ENCODE peak calls at places on chromosomes 16 and 17, in four cellular contexts. F is A549, Z is HepG2, X is GM12878. A is an unnamed sample.

GRCh38 chr17:50634123-50634914 is at the start of gene ABCC3:
- DNase-seq in F (peak; percentile 87), Z (peak; percentile 56), X (no peak), A (no peak)

GRCh38 chr16:85284138-85284897 is 172.0 kb upstream of the CIBAR2 start:
- DNase-seq in F (no peak), Z (no peak), X (no peak), A (no peak)

GRCh38 chr16:46986896-46987295 is 13.4 kb upstream of the DNAJA2 start:
- DNase-seq in F (no peak), Z (no peak), X (no peak), A (no peak)

GRCh38 chr17:35255316-35255715 is 12.4 kb downstream of the SLFN5 start:
- DNase-seq in F (no peak), Z (no peak), X (no peak), A (no peak)

GRCh38 chr16:17211797-17212196 is 259.0 kb downstream of the XYLT1 start:
- DNase-seq in F (no peak), Z (peak; percentile 34), X (no peak), A (peak; percentile 18)

GRCh38 chr17:80795737-80796136 is 195.9 kb upstream of the CHMP6 start:
- DNase-seq in F (no peak), Z (no peak), X (no peak), A (no peak)

GRCh38 chr16:17171250-17172143 is 299.3 kb downstream of the XYLT1 start:
- DNase-seq in F (no peak), Z (peak; percentile 30), X (no peak), A (no peak)

GRCh38 chr16:57998484-57998883 is 2.0 kb downstream of the ZNF319 start:
- DNase-seq in F (no peak), Z (no peak), X (no peak), A (no peak)

GRCh38 chr17:81049973-81050551 is 15.1 kb downstream of the BAIAP2 start:
- DNase-seq in F (no peak), Z (no peak), X (peak; percentile 21), A (no peak)

GRCh38 chr16:86490859-86491642 is 19.3 kb upstream of the FOXF1 start:
- DNase-seq in F (no peak), Z (no peak), X (no peak), A (no peak)

GRCh38 chr16:57803413-57803990 is 1.2 kb upstream of the KIFC3 start:
- DNase-seq in F (no peak), Z (no peak), X (no peak), A (peak; percentile 68)

GRCh38 chr16:85395207-85395912 is 217.8 kb upstream of the GSE1 start:
- DNase-seq in F (peak; percentile 86), Z (peak; percentile 37), X (peak; percentile 24), A (peak; percentile 80)

GRCh38 chr17:10119203-10120112 is 78.9 kb downstream of the GAS7 start:
- DNase-seq in F (no peak), Z (no peak), X (peak; percentile 37), A (no peak)

GRCh38 chr17:79937981-79938695 is 97.5 kb downstream of the TBC1D16 start:
- DNase-seq in F (no peak), Z (no peak), X (no peak), A (no peak)

GRCh38 chr16:35689764-35690163 is 2230.4 kb downstream of the TP53TG3F start:
- DNase-seq in F (no peak), Z (no peak), X (no peak), A (no peak)

GRCh38 chr17:77737442-77738265 is 220.8 kb upstream of the TNRC6C start:
- DNase-seq in F (no peak), Z (no peak), X (no peak), A (no peak)

GRCh38 chr16:85767569-85767968 is 16.7 kb upstream of the C16orf74 start:
- DNase-seq in F (peak; percentile 96), Z (no peak), X (no peak), A (no peak)

GRCh38 chr16:6446370-6446769 is 886.3 kb upstream of the RBFOX1 start:
- DNase-seq in F (no peak), Z (no peak), X (no peak), A (no peak)

GRCh38 chr16:3674513-3675295 is 20.2 kb downstream of the DNASE1 start:
- DNase-seq in F (no peak), Z (no peak), X (no peak), A (no peak)

GRCh38 chr16:51538707-51539604 is 387.9 kb upstream of the SALL1 start:
- DNase-seq in F (peak; percentile 88), Z (peak; percentile 72), X (no peak), A (no peak)

GRCh38 chr17:951388-952132 is 28.0 kb downstream of the NXN start:
- DNase-seq in F (peak; percentile 90), Z (peak; percentile 78), X (no peak), A (no peak)

GRCh38 chr17:949623-950338 is 29.8 kb downstream of the NXN start:
- DNase-seq in F (no peak), Z (no peak), X (no peak), A (no peak)

GRCh38 chr17:946510-947236 is 32.9 kb downstream of the NXN start:
- DNase-seq in F (no peak), Z (no peak), X (no peak), A (no peak)

GRCh38 chr17:945672-946071 is 33.9 kb downstream of the NXN start:
- DNase-seq in F (no peak), Z (no peak), X (no peak), A (no peak)

GRCh38 chr17:948284-948852 is 31.2 kb downstream of the NXN start:
- DNase-seq in F (no peak), Z (no peak), X (no peak), A (no peak)
- TF ChIP-seq POLR2AphosphoS2 in F (no peak), Z (no peak), X (no peak), A (no peak)

GRCh38 chr17:18950944-18951905 is 740 bp upstream of the SLC5A10 start:
- DNase-seq in F (no peak), Z (no peak), X (no peak), A (no peak)
- TF ChIP-seq POLR2AphosphoS2 in F (no peak), Z (no peak), X (no peak), A (no peak)

DNA sequence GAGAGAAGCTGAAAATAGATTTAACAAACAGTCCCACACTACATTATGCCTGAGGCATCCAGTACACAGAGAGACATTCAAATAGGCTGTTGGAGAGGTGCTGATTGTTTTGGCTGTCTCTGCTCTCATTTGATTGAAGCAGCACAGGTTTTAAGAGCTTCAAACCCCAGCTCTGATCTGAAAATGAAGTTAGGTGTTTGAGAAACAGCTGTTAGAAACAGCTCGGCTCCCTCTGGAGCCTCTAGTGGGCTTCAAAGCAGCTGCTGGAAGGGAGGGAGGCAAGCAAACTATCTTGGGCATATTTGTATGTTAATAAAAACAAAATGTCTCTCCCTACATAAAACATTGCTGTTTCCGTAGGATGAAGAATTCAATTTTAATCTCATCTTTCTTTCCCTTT is 607.3 kb upstream of the GOT2 start:
- DNase-seq in F (no peak), Z (no peak), X (no peak), A (no peak)
- TF ChIP-seq POLR2AphosphoS2 in F (no peak), Z (no peak), X (no peak), A (no peak)

GRCh38 chr17:7854851-7855642 is at the start of gene TMEM88:
- DNase-seq in F (no peak), Z (no peak), X (no peak), A (no peak)
- TF ChIP-seq POLR2AphosphoS2 in F (peak; percentile 87), Z (no peak), X (no peak), A (no peak)

GRCh38 chr17:3034578-3034920 is 28.9 kb downstream of the OR1D5 start:
- DNase-seq in F (no peak), Z (no peak), X (no peak), A (no peak)

GRCh38 chr17:3033741-3034577 is 29.4 kb downstream of the OR1D5 start:
- DNase-seq in F (no peak), Z (no peak), X (no peak), A (no peak)

GRCh38 chr17:3033248-3033640 is 30.2 kb downstream of the OR1D5 start:
- DNase-seq in F (no peak), Z (no peak), X (no peak), A (no peak)

GRCh38 chr17:3030096-3030495 is 33.3 kb downstream of the OR1D5 start:
- DNase-seq in F (no peak), Z (no peak), X (no peak), A (no peak)

DNA sequence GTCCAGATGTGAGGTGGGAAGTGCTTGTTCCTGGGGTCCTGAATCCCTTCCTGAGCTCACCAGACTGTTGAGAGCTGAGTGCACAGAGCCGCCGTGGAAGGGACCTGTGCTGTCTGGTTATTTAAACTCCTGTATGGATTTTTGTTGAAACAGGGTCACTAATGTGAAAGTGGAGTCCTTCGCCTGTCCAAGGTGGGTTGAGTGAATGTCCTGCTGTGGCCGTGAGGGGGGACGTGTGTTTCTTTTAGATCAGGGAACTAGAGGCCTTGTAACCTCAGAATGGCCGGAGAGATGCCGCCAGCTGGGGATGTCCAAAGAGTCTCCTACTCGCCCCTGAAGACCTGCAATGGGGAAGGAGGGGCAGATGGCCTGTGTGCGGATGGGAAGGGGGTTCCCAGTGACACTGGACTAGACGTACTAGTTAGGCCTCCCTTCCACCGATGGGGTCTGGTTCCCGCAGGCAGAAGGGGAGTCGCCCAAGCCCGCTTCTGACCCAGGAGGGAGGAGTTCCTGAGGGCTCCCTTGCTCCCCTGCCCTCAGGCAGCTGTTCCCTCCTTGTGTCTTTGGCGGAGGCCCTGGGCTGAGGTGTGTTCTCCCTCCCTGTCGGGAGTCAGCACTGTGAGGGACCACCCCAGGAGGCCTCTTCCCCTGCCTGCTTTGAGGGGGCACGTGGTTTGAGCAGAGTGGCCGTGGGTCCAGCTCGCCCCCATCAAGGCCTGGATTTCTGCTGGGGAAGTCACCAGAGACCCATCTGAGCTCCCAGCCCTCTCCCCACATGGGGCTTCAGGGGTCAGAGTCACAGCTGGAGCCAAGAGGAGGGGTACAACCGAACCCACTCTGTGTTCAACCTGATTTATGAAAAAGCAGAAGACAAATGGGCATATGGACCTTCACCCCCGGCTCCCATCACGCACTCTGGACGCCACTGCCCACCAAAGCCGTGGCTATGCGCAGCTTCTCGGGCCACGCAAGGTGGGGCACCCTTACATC is 30.9 kb downstream of the OR1D5 start:
- DNase-seq in F (no peak), Z (no peak), X (no peak), A (no peak)
- TF ChIP-seq POLR2AphosphoS2 in F (no peak), Z (no peak), X (no peak), A (no peak)

GRCh38 chr17:72982680-72983079 is 109.8 kb downstream of the SLC39A11 start:
- DNase-seq in F (no peak), Z (peak; percentile 39), X (no peak), A (no peak)
- TF ChIP-seq POLR2AphosphoS2 in F (no peak), Z (no peak), X (no peak), A (no peak)

DNA sequence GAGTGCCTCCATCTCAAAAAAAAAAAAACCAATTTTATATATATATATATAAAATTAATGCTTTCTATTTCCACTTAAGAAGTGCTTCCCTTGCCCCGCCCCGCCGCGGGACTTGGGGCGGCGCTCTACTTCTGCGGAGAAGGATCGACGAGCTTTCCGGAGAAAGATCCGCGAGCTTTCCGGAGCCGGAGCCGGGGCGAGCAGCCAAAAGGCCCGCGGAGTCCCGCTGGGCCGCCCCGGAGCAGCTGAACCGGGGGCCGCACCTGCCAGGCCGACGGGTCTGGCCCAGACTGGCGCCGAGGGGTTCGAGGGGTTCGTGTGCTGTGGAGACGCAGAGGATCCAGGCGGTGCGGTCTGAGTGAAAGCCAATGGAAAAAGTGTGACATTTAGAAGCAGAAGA is 50.7 kb downstream of the TBC1D26 start:
- DNase-seq in F (no peak), Z (no peak), X (no peak), A (no peak)
- TF ChIP-seq POLR2AphosphoS2 in F (no peak), Z (no peak), X (no peak), A (no peak)

DNA sequence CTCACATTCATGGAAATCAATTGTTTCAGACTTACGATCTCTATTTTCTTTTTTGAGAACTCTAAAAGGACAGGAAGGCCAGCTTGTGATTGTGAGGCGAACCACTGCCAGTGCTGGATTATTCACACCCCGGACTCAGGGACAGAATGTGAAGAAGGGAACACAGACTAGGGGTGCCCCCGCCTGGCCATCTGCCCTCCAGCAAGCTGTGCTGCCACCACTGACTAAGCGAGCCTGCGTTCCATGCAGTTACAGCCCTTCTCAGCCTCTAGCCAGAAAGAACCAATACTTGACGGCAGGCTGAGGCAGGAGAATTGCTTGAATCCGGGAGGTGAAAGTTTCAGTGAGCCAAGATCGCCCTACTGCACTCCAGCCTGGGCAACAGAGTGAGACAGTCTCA is 2.8 kb downstream of the HAGH start:
- DNase-seq in F (peak; percentile 60), Z (peak; percentile 75), X (no peak), A (peak; percentile 63)
- TF ChIP-seq POLR2AphosphoS2 in F (no peak), Z (no peak), X (no peak), A (no peak)

A was measured in K562.